ENCODE peak calls at places on chromosomes 5 and 9, in six cellular contexts. K is transverse colon, N is left lung, B is heart right ventricle, O is fibroblast of mammary gland, T is HFF-Myc. I is an unnamed sample.

GRCh38 chr5:110268985-110269384 is 457.5 kb downstream of the TMEM232 start:
- DNase-seq in K (no peak), N (no peak), B (no peak), O (no peak), T (no peak), I (no peak)

GRCh38 chr5:143396353-143396940 is 7.0 kb downstream of the NR3C1 start:
- DNase-seq in K (no peak), N (no peak), B (no peak), O (peak; percentile 10), T (no peak), I (no peak)

GRCh38 chr5:180594311-180595045 is 3.2 kb upstream of the SCGB3A1 start:
- DNase-seq in K (no peak), N (peak; percentile 74), B (no peak), O (no peak), T (no peak), I (no peak)

GRCh38 chr5:107564896-107565295 is 105.8 kb downstream of the EFNA5 start:
- DNase-seq in K (no peak), N (no peak), B (no peak), O (peak; percentile 23), T (no peak), I (no peak)

GRCh38 chr5:139763584-139764249 is 31.9 kb upstream of the PSD2 start:
- DNase-seq in K (no peak), N (no peak), B (no peak), O (no peak), T (no peak), I (no peak)

GRCh38 chr5:150162142-150162513 is 4.5 kb upstream of the CDX1 start:
- DNase-seq in K (peak; percentile 88), N (no peak), B (no peak), O (no peak), T (no peak), I (no peak)

GRCh38 chr5:41869150-41869738 is 981 bp downstream of the OXCT1 start:
- DNase-seq in K (peak; percentile 11), N (peak; percentile 87), B (peak; percentile 83), O (peak; percentile 49), T (no peak), I (no peak)

GRCh38 chr5:9094582-9094981 is 451.3 kb downstream of the SEMA5A start:
- DNase-seq in K (no peak), N (no peak), B (no peak), O (peak; percentile 52), T (no peak), I (peak; percentile 36)

GRCh38 chr5:91484662-91485061 is 101.5 kb upstream of the ARRDC3 start:
- DNase-seq in K (no peak), N (no peak), B (no peak), O (no peak), T (no peak), I (no peak)

GRCh38 chr9:119924736-119925135 is 555.5 kb upstream of the BRINP1 start:
- DNase-seq in K (no peak), N (no peak), B (no peak), O (no peak), T (no peak), I (no peak)

GRCh38 chr5:3025392-3025791 is 273.9 kb upstream of the IRX2 start:
- DNase-seq in K (no peak), N (no peak), B (no peak), O (no peak), T (no peak), I (no peak)

GRCh38 chr9:74322661-74323314 is 174.3 kb upstream of the RORB start:
- DNase-seq in K (no peak), N (no peak), B (no peak), O (no peak), T (no peak), I (no peak)

GRCh38 chr5:135488727-135489465 is 36.7 kb upstream of the TIFAB start:
- DNase-seq in K (no peak), N (peak; percentile 83), B (peak; percentile 14), O (peak; percentile 69), T (peak; percentile 21), I (no peak)

GRCh38 chr9:92538541-92538940 is 2.8 kb upstream of the ECM2 start:
- DNase-seq in K (no peak), N (no peak), B (no peak), O (peak; percentile 47), T (no peak), I (peak; percentile 50)

GRCh38 chr5:43040287-43041098 is at the start of gene ANXA2R:
- DNase-seq in K (peak; percentile 94), N (peak; percentile 90), B (peak; percentile 80), O (peak; percentile 95), T (peak; percentile 87), I (peak; percentile 84)

GRCh38 chr9:105822814-105823213 is 128.5 kb downstream of the TMEM38B start:
- DNase-seq in K (no peak), N (peak; percentile 41), B (no peak), O (no peak), T (no peak), I (no peak)

GRCh38 chr5:32753051-32753450 is 41.9 kb downstream of the NPR3 start:
- DNase-seq in K (no peak), N (no peak), B (no peak), O (peak; percentile 78), T (no peak), I (peak; percentile 29)

GRCh38 chr5:32754251-32754650 is 43.1 kb downstream of the NPR3 start:
- DNase-seq in K (no peak), N (no peak), B (no peak), O (peak; percentile 20), T (no peak), I (no peak)

DNA sequence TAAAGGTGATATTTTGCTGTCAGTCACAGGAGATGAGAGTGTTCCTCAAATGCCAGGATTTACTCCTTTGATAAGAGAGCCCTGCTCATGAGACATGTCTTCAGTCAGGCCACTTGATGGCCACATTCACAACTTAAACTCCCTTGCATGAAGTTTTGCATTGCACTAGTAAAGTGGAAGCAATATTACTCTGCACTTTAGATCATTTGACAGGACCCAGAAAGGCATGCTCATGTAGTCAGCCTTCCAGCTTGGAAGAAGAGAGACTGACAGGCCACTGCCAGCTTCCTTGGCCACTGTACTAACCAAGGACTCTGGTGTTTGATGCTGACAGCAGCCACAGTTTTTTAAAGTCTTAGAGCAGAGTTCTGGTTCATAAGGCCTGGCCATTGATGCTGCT is 42.6 kb downstream of the NPR3 start:
- DNase-seq in K (no peak), N (no peak), B (no peak), O (peak; percentile 41), T (no peak), I (no peak)
- TF ChIP-seq CTCF in K (no peak), N (no peak), B (no peak), O (peak; percentile 13), T (no peak), I (no peak)

DNA sequence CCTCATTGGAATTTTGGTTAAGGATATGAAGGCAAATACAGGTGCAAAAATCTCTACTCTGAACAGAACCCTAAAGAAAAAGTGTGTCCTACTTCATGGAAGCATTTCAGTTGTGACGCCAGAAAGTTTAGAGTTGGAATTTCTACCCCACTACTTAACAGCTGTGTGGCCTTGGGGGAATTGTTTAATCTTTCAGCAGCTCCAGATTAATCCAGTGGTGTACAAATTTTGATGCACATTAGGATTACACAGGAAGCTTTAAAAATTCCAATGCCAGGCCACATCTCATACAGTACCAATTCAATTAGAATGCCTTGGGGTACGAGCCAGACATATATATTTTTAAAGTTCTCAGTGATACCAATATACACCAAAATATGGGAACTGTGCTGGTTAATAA is 266.1 kb downstream of the EDIL3 start:
- DNase-seq in K (no peak), N (no peak), B (no peak), O (no peak), T (no peak), I (no peak)
- H3K4me3 ChIP-seq in K (no peak overlapping the region), N (no peak overlapping the region), B (no peak overlapping the region), O (no peak overlapping the region), T (no peak overlapping the region), I (no peak overlapping the region)

DNA sequence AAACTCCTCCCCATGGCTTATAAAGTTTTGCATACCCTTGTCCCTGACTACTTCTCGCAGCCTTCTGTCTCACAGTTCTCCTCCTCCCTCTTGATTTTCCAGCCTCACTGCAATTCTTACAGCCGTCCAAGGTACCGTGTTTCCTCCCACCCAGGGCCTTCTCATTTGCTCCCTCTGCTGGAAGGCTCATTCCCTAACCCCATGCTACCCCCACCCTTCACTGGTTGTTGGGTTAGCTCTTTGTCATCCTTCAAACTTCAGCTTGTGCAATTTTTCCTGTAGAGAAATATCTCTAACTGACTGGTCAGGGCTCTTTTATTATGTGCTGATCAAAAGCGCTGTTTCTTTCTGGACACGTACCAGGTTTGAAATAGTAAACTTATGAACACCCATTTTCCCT is 329.2 kb downstream of the EBF1 start:
- DNase-seq in K (no peak), N (no peak), B (no peak), O (peak; percentile 75), T (no peak), I (no peak)
- TF ChIP-seq CTCF in K (no peak), N (no peak), B (no peak), O (peak; percentile 63), T (peak; percentile 49), I (peak; percentile 7)

GRCh38 chr5:1008451-1009358 is at the start of gene NKD2:
- DNase-seq in K (peak; percentile 10), N (peak; percentile 78), B (peak; percentile 57), O (no peak), T (no peak), I (no peak)

GRCh38 chr5:1009359-1010180 is 968 bp downstream of the NKD2 start:
- DNase-seq in K (no peak), N (peak; percentile 75), B (peak; percentile 15), O (no peak), T (no peak), I (no peak)

GRCh38 chr5:1011226-1011631 is 2.6 kb downstream of the NKD2 start:
- DNase-seq in K (peak; percentile 36), N (peak; percentile 62), B (peak; percentile 16), O (no peak), T (no peak), I (no peak)

GRCh38 chr5:1010641-1011046 is 2.0 kb downstream of the NKD2 start:
- DNase-seq in K (no peak), N (peak; percentile 29), B (peak; percentile 11), O (no peak), T (no peak), I (no peak)

GRCh38 chr5:1010181-1010510 is 1.5 kb downstream of the NKD2 start:
- DNase-seq in K (no peak), N (no peak), B (no peak), O (no peak), T (no peak), I (no peak)
- H3K4me3 ChIP-seq in K (no peak overlapping the region), N (peak overlapping the region; percentile 50), B (peak overlapping the region; percentile 57), O (no peak overlapping the region), T (no peak overlapping the region), I (no peak overlapping the region)